ENCODE peak calls at places on chromosomes 1 and 21, in five cellular contexts. M is HCT116, J is A549, X is GM23338, G is SK-N-SH. L is an unnamed sample.

GRCh38 chr1:17286646-17287045 is 21.4 kb upstream of the PADI4 start:
- DNase-seq in G (no peak), M (no peak), X (no peak), J (no peak), L (no peak)

GRCh38 chr1:234836045-234836681 is 226.2 kb upstream of the IRF2BP2 start:
- DNase-seq in G (no peak), X (no peak), J (no peak), M (no peak), L (no peak)

GRCh38 chr1:215111916-215112315 is 29.4 kb downstream of the KCNK2 start:
- DNase-seq in X (no peak), J (no peak), G (no peak), M (no peak), L (no peak)

GRCh38 chr21:44918581-44919033 is 2.1 kb downstream of the ITGB2 start:
- DNase-seq in M (no peak), X (peak), J (no peak), G (no peak), L (no peak)

GRCh38 chr1:40314721-40315238 is 2.3 kb downstream of the COL9A2 start:
- DNase-seq in X (peak), G (no peak), M (no peak), J (no peak), L (no peak)

GRCh38 chr1:208025036-208025435 is 114.1 kb upstream of the CD34 start:
- DNase-seq in G (no peak), M (no peak), X (no peak), J (no peak), L (no peak)

GRCh38 chr1:225780609-225781008 is 3.0 kb downstream of the SRP9 start:
- DNase-seq in G (no peak), M (no peak), X (no peak), J (no peak), L (no peak)

GRCh38 chr1:20494609-20495311 is 8.8 kb upstream of the CAMK2N1 start:
- DNase-seq in G (no peak), X (no peak), M (peak), J (no peak), L (no peak)

GRCh38 chr1:156342556-156342955 is 4.2 kb downstream of the TSACC start:
- DNase-seq in X (no peak), M (no peak), J (no peak), G (no peak), L (no peak)

GRCh38 chr1:28885472-28885877 is 28.9 kb upstream of the EPB41 start:
- DNase-seq in J (no peak), X (no peak), G (no peak), M (no peak), L (no peak)

GRCh38 chr1:230012093-230012393 is 55.0 kb upstream of the GALNT2 start:
- DNase-seq in G (no peak), X (no peak), M (no peak), J (no peak), L (no peak)

GRCh38 chr1:93033785-93034184 is 45.3 kb upstream of the MTF2 start:
- DNase-seq in G (no peak), J (no peak), X (no peak), M (no peak), L (no peak)
- TF ChIP-seq REST in G (no peak), J (no peak), X (no peak), M (no peak), L (no peak)

DNA sequence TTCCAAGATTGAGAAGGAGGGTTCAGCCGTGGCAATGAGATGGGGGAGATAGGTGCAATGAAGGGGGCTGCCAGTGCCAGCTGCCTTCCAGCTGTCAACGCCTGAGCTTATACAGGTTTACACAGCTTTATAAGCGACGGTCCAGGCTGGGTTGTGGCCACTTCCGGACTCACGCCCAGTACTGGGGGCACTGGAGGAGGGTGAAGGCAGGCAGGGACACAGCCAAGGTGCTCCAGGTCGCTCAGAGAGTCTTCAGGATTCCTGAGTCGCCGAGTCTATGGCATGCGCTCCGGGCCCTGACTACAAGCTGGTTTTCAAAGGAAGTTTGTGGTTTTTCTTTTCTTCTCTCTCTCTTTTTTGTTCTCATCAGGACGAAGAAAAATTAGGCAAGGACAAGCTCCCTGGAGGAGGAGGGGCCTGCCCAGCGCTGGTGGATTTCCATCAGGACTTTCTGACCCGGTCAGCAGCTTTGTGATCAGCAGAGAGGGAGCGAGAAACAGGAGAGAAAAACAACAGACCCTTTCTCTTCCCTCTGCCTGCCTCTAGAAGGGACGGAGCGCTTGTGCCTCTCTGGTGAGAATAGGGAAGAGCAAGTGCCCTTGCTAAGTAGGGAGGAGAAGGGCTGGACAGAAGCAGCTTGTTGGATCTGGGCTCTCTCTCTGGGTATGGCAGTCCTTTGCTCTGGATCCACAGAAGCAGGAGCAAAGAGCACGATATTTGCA is at the start of gene MINDY1:
- DNase-seq in M (peak), G (peak), J (peak), X (peak), L (peak)
- TF ChIP-seq CTCF in M (peak), G (peak), J (peak), X (peak), L (peak)

GRCh38 chr1:245752551-245752950 is 597.8 kb downstream of the KIF26B start:
- DNase-seq in M (no peak), J (no peak), X (no peak), G (no peak), L (no peak)

GRCh38 chr1:245749053-245749452 is 594.3 kb downstream of the KIF26B start:
- DNase-seq in G (no peak), J (no peak), M (no peak), X (no peak), L (no peak)

GRCh38 chr1:245751111-245751510 is 596.3 kb downstream of the KIF26B start:
- DNase-seq in X (no peak), G (no peak), J (no peak), M (no peak), L (peak)

GRCh38 chr1:245751671-245752070 is 596.9 kb downstream of the KIF26B start:
- DNase-seq in G (peak), M (no peak), J (no peak), X (no peak), L (no peak)

GRCh38 chr1:245748246-245748645 is 593.5 kb downstream of the KIF26B start:
- DNase-seq in J (no peak), X (peak), G (no peak), M (no peak), L (no peak)
- TF ChIP-seq REST in J (no peak), X (no peak), G (no peak), M (no peak), L (no peak)

DNA sequence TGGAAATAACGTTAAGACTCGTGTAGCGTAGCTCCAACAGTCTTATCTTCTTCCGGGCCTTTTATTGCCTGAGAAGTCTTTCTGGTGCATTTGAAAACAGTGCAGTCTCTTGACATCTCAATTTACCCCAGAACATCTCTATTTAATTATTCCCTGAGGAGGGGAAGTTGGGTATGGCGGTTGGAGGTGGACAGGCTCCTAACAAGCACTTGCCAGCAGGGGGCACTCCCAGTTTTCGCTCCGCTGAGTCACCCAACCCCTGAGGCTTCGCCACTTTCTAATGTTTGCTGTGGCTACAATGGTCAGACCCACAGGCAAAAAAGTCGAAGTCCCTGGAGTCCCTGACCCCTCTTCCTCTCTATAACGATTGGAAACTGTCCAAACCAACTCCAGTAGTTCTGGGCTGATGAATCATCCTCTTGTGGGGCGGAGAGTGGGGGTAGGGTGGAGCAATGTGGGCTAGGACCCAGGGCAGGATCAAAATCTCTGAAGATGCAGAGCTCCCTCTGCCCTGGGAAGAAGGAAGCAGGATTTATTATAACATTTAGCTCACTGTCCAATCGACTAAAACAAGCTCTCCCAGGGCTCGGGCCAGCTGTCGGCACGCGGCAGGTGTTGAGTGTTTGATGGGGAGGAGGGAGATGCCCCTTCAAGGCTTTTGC is 85.5 kb downstream of the BRINP2 start:
- DNase-seq in G (no peak), J (peak), X (peak), M (no peak), L (no peak)
- TF ChIP-seq CTCF in G (peak), J (peak), X (peak), M (peak), L (peak)

GRCh38 chr1:109659997-109660755 is 4.3 kb downstream of the GSTM4 start:
- DNase-seq in M (no peak), G (no peak), X (no peak), J (no peak), L (no peak)
- TF ChIP-seq REST in M (no peak), G (no peak), X (no peak), J (no peak), L (no peak)

GRCh38 chr1:184499626-184500025 is 112.8 kb downstream of the C1orf21 start:
- DNase-seq in G (no peak), X (no peak), J (no peak), M (no peak), L (no peak)

GRCh38 chr1:184502154-184502553 is 115.3 kb downstream of the C1orf21 start:
- DNase-seq in X (no peak), M (no peak), J (no peak), G (no peak), L (no peak)

GRCh38 chr1:184494929-184495328 is 108.1 kb downstream of the C1orf21 start:
- DNase-seq in G (no peak), X (no peak), M (no peak), J (no peak), L (no peak)

GRCh38 chr1:184493987-184494388 is 107.2 kb downstream of the C1orf21 start:
- DNase-seq in M (no peak), G (no peak), X (no peak), J (no peak), L (no peak)

DNA sequence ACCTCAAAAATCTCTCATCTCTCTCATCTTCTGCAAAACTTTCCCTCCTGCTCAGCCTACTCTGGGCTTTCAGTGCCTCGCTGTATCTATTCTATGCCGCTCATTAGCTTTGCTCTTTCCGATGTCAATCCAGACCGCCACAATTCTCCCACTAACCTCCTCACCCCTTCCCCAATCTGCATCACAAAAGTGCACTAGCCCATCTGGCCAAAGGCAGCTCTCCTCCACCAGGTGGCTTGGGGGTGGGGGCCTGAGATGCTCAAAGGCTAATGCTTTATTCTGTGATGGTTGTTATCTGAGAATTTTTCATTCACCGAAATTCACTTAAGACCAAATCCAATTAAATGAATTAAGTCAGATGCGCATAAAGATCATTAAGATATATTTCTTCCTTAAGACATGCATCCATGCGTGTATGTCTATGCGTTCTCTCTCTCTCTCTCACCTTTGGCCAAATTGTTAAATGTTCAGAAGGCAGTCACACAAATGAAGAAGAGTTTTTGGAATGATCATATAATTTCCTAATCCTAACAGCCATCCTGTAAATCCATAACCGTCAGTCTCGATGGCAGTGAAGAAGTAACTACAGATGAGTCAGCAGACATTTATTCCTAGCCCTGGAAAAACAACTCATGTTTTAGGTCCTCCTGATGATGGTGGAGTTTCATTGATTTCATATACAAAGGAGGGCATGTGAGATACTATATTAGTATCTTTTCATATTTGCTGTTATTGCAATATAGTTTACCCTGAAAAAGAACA is 111.3 kb downstream of the C1orf21 start:
- DNase-seq in X (peak), M (no peak), G (peak), J (no peak), L (no peak)
- TF ChIP-seq CTCF in X (peak), M (no peak), G (peak), J (no peak), L (no peak)

L was measured in HL-60.